ENCODE peak calls at places on chromosomes 7 and 10, in four cellular contexts. L is CD8-positive, alpha-beta T cell; T is naive B cell; D is amniotic epithelial cell. G is an unnamed sample.
A peak's percentile ranks its signal among the peaks of the same experiment; 100 is the strongest.

GRCh38 chr10:103451871-103452713 is at the start of gene CALHM2:
- DNase-seq in L (peak; percentile 34), D (peak; percentile 31), T (peak; percentile 26), G (peak; percentile 60)

GRCh38 chr7:36153571-36154097 is 580 bp downstream of the EEPD1 start:
- DNase-seq in L (no peak), T (peak; percentile 48), D (no peak), G (no peak)

GRCh38 chr7:27157717-27158431 is 1.4 kb upstream of the HOXA7 start:
- DNase-seq in T (no peak), D (no peak), L (no peak), G (no peak)

GRCh38 chr10:408223-408622 is 273.0 kb downstream of the ZMYND11 start:
- DNase-seq in D (no peak), L (no peak), T (no peak), G (peak; percentile 79)

GRCh38 chr7:151276651-151277590 is 28.4 kb upstream of the SMARCD3 start:
- DNase-seq in D (peak; percentile 65), L (peak; percentile 38), T (peak; percentile 18), G (peak; percentile 59)

GRCh38 chr7:2715341-2716231 is 27.6 kb downstream of the AMZ1 start:
- DNase-seq in L (peak; percentile 25), T (no peak), D (peak; percentile 18), G (peak; percentile 71)

GRCh38 chr7:657565-658119 is 68.9 kb upstream of the DNAAF5 start:
- DNase-seq in T (no peak), L (no peak), D (peak; percentile 73), G (peak; percentile 79)

GRCh38 chr10:113463083-113463482 is 89.8 kb upstream of the HABP2 start:
- DNase-seq in T (no peak), D (no peak), L (no peak), G (no peak)

GRCh38 chr10:18321371-18321770 is 181.1 kb downstream of the CACNB2 start:
- DNase-seq in L (no peak), T (no peak), D (no peak), G (no peak)

GRCh38 chr7:121023189-121023588 is 34.7 kb downstream of the CPED1 start:
- DNase-seq in D (no peak), T (no peak), L (no peak), G (no peak)

GRCh38 chr7:31335889-31336201 is 4.7 kb downstream of the NEUROD6 start:
- DNase-seq in L (no peak), T (no peak), D (no peak), G (no peak)

GRCh38 chr10:71635251-71635866 is 84.2 kb downstream of the C10orf105 start:
- DNase-seq in T (no peak), D (peak; percentile 12), L (no peak), G (no peak)

GRCh38 chr10:97024181-97025073 is 161.3 kb downstream of the SLIT1 start:
- DNase-seq in D (peak; percentile 57), L (no peak), T (no peak), G (peak; percentile 43)

GRCh38 chr7:82194011-82194410 is 249.6 kb downstream of the CACNA2D1 start:
- DNase-seq in D (peak; percentile 72), L (no peak), T (no peak), G (peak; percentile 42)

GRCh38 chr10:52502237-52502636 is 188.2 kb downstream of the DKK1 start:
- DNase-seq in T (no peak), D (no peak), L (no peak), G (peak; percentile 78)

GRCh38 chr10:132451506-132452215 is 54.7 kb downstream of the PWWP2B start:
- DNase-seq in T (no peak), L (no peak), D (no peak), G (no peak)

GRCh38 chr10:60434418-60435046 is 44.9 kb upstream of the ANK3 start:
- DNase-seq in D (peak; percentile 59), T (peak; percentile 27), L (no peak), G (peak; percentile 73)

GRCh38 chr10:89553064-89553734 is 17.8 kb upstream of the SLC16A12 start:
- DNase-seq in T (no peak), L (no peak), D (peak; percentile 92), G (peak; percentile 83)

GRCh38 chr7:115851291-115851690 is 179.3 kb downstream of the TFEC start:
- DNase-seq in D (peak; percentile 67), T (peak; percentile 4), L (no peak), G (peak; percentile 66)

GRCh38 chr7:106068986-106069385 is 43.1 kb downstream of the SYPL1 start:
- DNase-seq in L (no peak), D (peak; percentile 78), T (no peak), G (no peak)

GRCh38 chr10:124185074-124185473 is 91.7 kb upstream of the CHST15 start:
- DNase-seq in D (no peak), T (no peak), L (no peak), G (no peak)

GRCh38 chr7:11858668-11859302 is 26.8 kb upstream of the THSD7A start:
- DNase-seq in T (no peak), D (no peak), L (no peak), G (no peak)